ENCODE peak calls at places on chromosomes 12 and 14, in five cellular contexts. One of them, this sample, is unnamed.

GRCh38 chr12:117818400-117818799 is 150.4 kb downstream of the KSR2 start:
- DNase-seq in HCT116: no peak
- DNase-seq in suprapubic skin: no peak
- DNase-seq in uterus: no peak
- DNase-seq in stomach: no peak
- DNase-seq in this sample: no peak

GRCh38 chr12:58314610-58315009 is 373.2 kb downstream of the ATP23 start:
- DNase-seq in HCT116: no peak
- DNase-seq in suprapubic skin: no peak
- DNase-seq in uterus: no peak
- DNase-seq in stomach: no peak
- DNase-seq in this sample: no peak

GRCh38 chr14:89699076-89699475 is 255.5 kb downstream of the EFCAB11 start:
- DNase-seq in HCT116: no peak
- DNase-seq in suprapubic skin: no peak
- DNase-seq in uterus: no peak
- DNase-seq in stomach: no peak
- DNase-seq in this sample: no peak

GRCh38 chr12:49188916-49189367 is at the start of gene TUBA1A:
- DNase-seq in HCT116: peak
- DNase-seq in suprapubic skin: peak
- DNase-seq in uterus: peak
- DNase-seq in stomach: peak
- DNase-seq in this sample: peak

GRCh38 chr12:21677622-21678277 is 20.1 kb upstream of the LDHB start:
- DNase-seq in HCT116: no peak
- DNase-seq in suprapubic skin: no peak
- DNase-seq in uterus: no peak
- DNase-seq in stomach: no peak
- DNase-seq in this sample: no peak

GRCh38 chr14:99753225-99754140 is 39.7 kb upstream of the EML1 start:
- DNase-seq in HCT116: no peak
- DNase-seq in suprapubic skin: no peak
- DNase-seq in uterus: no peak
- DNase-seq in stomach: no peak
- DNase-seq in this sample: no peak

GRCh38 chr12:51320695-51321320 is 3.2 kb downstream of the BIN2 start:
- DNase-seq in HCT116: no peak
- DNase-seq in suprapubic skin: no peak
- DNase-seq in uterus: no peak
- DNase-seq in stomach: no peak
- DNase-seq in this sample: no peak

GRCh38 chr12:12890492-12890814 is 909 bp upstream of the GPRC5A start:
- DNase-seq in HCT116: no peak
- DNase-seq in suprapubic skin: no peak
- DNase-seq in uterus: no peak
- DNase-seq in stomach: peak
- DNase-seq in this sample: no peak

GRCh38 chr14:105056303-105056831 is 8.9 kb downstream of the GPR132 start:
- DNase-seq in HCT116: no peak
- DNase-seq in suprapubic skin: peak
- DNase-seq in uterus: no peak
- DNase-seq in stomach: no peak
- DNase-seq in this sample: no peak

GRCh38 chr14:99191663-99192621 is 80.1 kb downstream of the BCL11B start:
- DNase-seq in HCT116: no peak
- DNase-seq in suprapubic skin: no peak
- DNase-seq in uterus: peak
- DNase-seq in stomach: peak
- DNase-seq in this sample: no peak

GRCh38 chr14:39384177-39384576 is 48.1 kb downstream of the FBXO33 start:
- DNase-seq in HCT116: no peak
- DNase-seq in suprapubic skin: no peak
- DNase-seq in uterus: no peak
- DNase-seq in stomach: no peak
- DNase-seq in this sample: no peak

GRCh38 chr12:16324772-16325171 is 22.7 kb upstream of the MGST1 start:
- DNase-seq in HCT116: no peak
- DNase-seq in suprapubic skin: no peak
- DNase-seq in uterus: no peak
- DNase-seq in stomach: no peak
- DNase-seq in this sample: no peak

GRCh38 chr12:100472325-100472724 is 1.3 kb upstream of the NR1H4 start:
- DNase-seq in HCT116: no peak
- DNase-seq in suprapubic skin: no peak
- DNase-seq in uterus: no peak
- DNase-seq in stomach: no peak
- DNase-seq in this sample: no peak

GRCh38 chr14:49641697-49642129 is 6.7 kb upstream of the DNAAF2 start:
- DNase-seq in HCT116: no peak
- DNase-seq in suprapubic skin: no peak
- DNase-seq in uterus: no peak
- DNase-seq in stomach: peak
- DNase-seq in this sample: no peak

GRCh38 chr14:104843442-104844305 is 21.4 kb upstream of the CEP170B start:
- DNase-seq in HCT116: no peak
- DNase-seq in suprapubic skin: peak
- DNase-seq in uterus: no peak
- DNase-seq in stomach: no peak
- DNase-seq in this sample: no peak

GRCh38 chr12:80559766-80560165 is 115.7 kb downstream of the PTPRQ start:
- DNase-seq in HCT116: no peak
- DNase-seq in suprapubic skin: no peak
- DNase-seq in uterus: no peak
- DNase-seq in stomach: no peak
- DNase-seq in this sample: no peak

GRCh38 chr12:29889737-29890136 is 106.0 kb upstream of the TMTC1 start:
- DNase-seq in HCT116: peak
- DNase-seq in suprapubic skin: no peak
- DNase-seq in uterus: no peak
- DNase-seq in stomach: peak
- DNase-seq in this sample: no peak

GRCh38 chr14:51167587-51168219 is 72.3 kb upstream of the TMX1 start:
- DNase-seq in HCT116: no peak
- DNase-seq in suprapubic skin: no peak
- DNase-seq in uterus: no peak
- DNase-seq in stomach: no peak
- DNase-seq in this sample: no peak

GRCh38 chr14:69237142-69237541 is 22.8 kb upstream of the GALNT16 start:
- DNase-seq in HCT116: no peak
- DNase-seq in suprapubic skin: no peak
- DNase-seq in uterus: no peak
- DNase-seq in stomach: no peak
- DNase-seq in this sample: no peak

GRCh38 chr14:76267322-76268012 is 108.5 kb upstream of the ESRRB start:
- DNase-seq in HCT116: no peak
- DNase-seq in suprapubic skin: no peak
- DNase-seq in uterus: peak
- DNase-seq in stomach: peak
- DNase-seq in this sample: no peak

GRCh38 chr14:38662781-38663180 is 406.9 kb upstream of the CLEC14A start:
- DNase-seq in HCT116: no peak
- DNase-seq in suprapubic skin: no peak
- DNase-seq in uterus: no peak
- DNase-seq in stomach: no peak
- DNase-seq in this sample: no peak

GRCh38 chr14:71722885-71723284 is 209.3 kb upstream of the RGS6 start:
- DNase-seq in HCT116: no peak
- DNase-seq in suprapubic skin: no peak
- DNase-seq in uterus: no peak
- DNase-seq in stomach: no peak
- DNase-seq in this sample: no peak

DNA sequence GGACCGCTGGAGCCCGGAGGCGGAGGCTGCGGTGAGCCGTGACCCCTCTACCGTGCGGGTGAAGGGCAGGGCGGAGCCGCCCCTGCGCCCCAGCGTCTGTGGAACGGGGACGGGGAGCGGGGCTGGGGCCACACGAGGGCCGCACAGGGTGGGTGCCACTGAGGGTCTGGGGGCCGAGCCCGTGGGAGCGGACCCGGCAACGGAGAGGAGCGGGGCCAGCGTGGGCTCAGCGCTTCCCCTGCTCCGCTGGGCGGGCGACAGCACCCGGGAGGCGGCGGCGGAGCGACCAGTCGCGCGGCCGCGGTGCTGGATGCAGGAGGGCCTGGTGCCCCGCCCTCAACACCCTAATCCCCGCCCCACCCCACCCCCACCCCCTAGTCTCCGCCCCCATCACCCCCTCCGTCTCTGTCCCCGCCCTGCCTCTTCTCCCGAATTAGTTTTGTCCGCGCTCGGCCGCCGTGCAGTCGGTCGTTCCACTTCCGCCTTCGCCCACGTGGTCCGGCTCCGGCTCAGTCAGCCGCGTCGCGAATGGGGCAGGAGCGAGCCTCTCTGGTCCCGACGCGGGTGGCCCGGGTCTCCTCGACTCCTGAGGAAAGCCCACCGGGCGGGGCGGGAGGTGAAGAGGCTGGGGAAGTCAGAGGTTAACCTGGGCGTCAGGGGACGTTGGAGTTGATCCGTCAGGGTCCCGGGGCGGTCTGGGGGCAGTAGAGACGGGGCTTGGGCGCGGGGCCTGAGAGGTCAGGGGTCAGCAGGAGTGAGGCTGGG is at the start of gene PUS1:
- DNase-seq in HCT116: peak
- DNase-seq in suprapubic skin: peak
- DNase-seq in uterus: peak
- DNase-seq in stomach: peak
- DNase-seq in this sample: peak
- TF ChIP-seq POLR2A in HCT116: peak
- TF ChIP-seq POLR2A in suprapubic skin: no peak
- TF ChIP-seq POLR2A in uterus: peak
- TF ChIP-seq POLR2A in stomach: no peak
- TF ChIP-seq POLR2A in this sample: peak

GRCh38 chr12:88144037-88144436 is 1.9 kb downstream of the TMTC3 start:
- DNase-seq in HCT116: no peak
- DNase-seq in suprapubic skin: no peak
- DNase-seq in uterus: no peak
- DNase-seq in stomach: no peak
- DNase-seq in this sample: no peak

GRCh38 chr12:88144546-88145468 is 2.7 kb downstream of the TMTC3 start:
- DNase-seq in HCT116: no peak
- DNase-seq in suprapubic skin: no peak
- DNase-seq in uterus: no peak
- DNase-seq in stomach: no peak
- DNase-seq in this sample: no peak

GRCh38 chr12:88141425-88141773 is 489 bp downstream of the CEP290 start:
- DNase-seq in HCT116: no peak
- DNase-seq in suprapubic skin: no peak
- DNase-seq in uterus: no peak
- DNase-seq in stomach: no peak
- DNase-seq in this sample: no peak

GRCh38 chr12:88142610-88142991 is 494 bp downstream of the TMTC3 start:
- DNase-seq in HCT116: no peak
- DNase-seq in suprapubic skin: peak
- DNase-seq in uterus: no peak
- DNase-seq in stomach: peak
- DNase-seq in this sample: no peak

DNA sequence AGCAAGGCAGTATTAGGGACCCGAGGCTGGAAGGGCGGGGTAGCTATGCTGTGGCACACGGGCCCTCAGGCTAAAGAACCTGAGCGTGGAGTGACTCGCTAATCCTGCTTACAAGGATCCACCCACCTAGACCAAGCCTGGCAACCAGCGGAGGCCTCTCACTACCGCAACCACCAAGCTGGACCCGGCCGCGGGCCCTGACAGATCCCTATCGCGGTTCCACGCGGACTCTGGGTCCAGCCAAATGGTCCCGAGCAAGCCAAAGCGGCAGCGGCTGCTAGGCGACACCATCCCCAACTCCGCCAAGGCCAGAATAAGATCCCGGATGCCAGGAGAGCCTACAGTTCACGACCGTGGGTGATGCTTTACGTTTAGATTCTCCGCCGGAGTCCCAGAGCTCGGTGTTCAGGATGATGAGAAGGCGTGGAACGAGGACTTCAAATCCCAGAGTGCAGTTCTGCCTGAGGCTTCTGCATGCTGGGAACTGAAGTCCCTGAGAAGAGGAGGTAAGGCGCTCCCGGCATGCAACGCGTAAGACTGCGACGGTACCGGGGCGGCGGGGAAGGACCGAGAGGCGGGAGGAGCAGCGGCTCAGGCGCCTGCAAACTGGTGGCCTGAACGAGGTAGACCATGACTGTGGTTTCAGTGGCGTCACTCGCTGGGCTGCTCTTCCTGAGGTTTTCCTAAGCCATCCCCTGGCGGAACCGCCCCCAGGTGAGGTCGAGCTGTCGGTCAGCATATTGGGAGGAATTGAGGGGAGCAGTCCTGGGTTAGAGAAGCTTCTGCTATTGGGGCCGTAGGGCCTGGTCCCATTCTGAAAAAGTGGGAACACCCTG is at the start of the genes CEP290 and TMTC3:
- DNase-seq in HCT116: peak
- DNase-seq in suprapubic skin: peak
- DNase-seq in uterus: peak
- DNase-seq in stomach: peak
- DNase-seq in this sample: peak
- TF ChIP-seq POLR2A in HCT116: peak
- TF ChIP-seq POLR2A in suprapubic skin: peak
- TF ChIP-seq POLR2A in uterus: peak
- TF ChIP-seq POLR2A in stomach: no peak
- TF ChIP-seq POLR2A in this sample: no peak

DNA sequence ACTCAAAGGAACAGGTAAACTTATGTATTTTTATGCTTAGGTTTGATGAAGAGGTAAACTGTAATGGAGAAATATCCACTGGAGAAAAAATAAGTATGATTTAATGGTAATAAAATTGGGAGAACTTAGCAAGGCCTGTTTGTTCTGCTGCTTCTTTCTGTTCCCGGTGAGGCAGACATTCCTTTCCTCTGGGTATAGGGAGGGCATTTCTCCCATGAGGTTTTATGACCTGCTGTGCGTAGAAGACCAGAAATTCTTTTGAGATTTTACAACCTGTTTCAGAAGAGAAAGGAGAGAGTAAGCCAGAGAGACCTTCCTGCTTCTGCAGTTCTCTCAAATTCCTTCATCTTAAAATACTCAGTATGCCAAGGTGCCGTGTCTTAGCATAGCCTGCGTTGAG is 139.4 kb upstream of the RMST start:
- DNase-seq in HCT116: no peak
- DNase-seq in suprapubic skin: no peak
- DNase-seq in uterus: no peak
- DNase-seq in stomach: no peak
- DNase-seq in this sample: no peak
- TF ChIP-seq POLR2A in HCT116: no peak
- TF ChIP-seq POLR2A in suprapubic skin: no peak
- TF ChIP-seq POLR2A in uterus: no peak
- TF ChIP-seq POLR2A in stomach: no peak
- TF ChIP-seq POLR2A in this sample: no peak

GRCh38 chr12:124566181-124567034 is 1.0 kb downstream of the NCOR2 start:
- DNase-seq in HCT116: peak
- DNase-seq in suprapubic skin: peak
- DNase-seq in uterus: peak
- DNase-seq in stomach: peak
- DNase-seq in this sample: no peak
- TF ChIP-seq POLR2A in HCT116: no peak
- TF ChIP-seq POLR2A in suprapubic skin: peak
- TF ChIP-seq POLR2A in uterus: peak
- TF ChIP-seq POLR2A in stomach: no peak
- TF ChIP-seq POLR2A in this sample: no peak

This sample was measured in esophagus squamous epithelium.